ENCODE peak calls at places on chromosome X, in six cellular contexts. A is T-helper 2 cell, Y is PC-9, S is HFF-Myc, W is uterus, X is IMR-90. C is an unnamed sample.

GRCh38 chrX:23964177-23964576 is 56.4 kb downstream of the CXorf58 start:
- DNase-seq in A (no peak), Y (no peak), S (no peak), W (no peak), X (no peak), C (no peak)

GRCh38 chrX:10628906-10629305 is 8.5 kb upstream of the MID1 start:
- DNase-seq in A (no peak), Y (peak), S (no peak), W (no peak), X (no peak), C (no peak)

GRCh38 chrX:20320461-20321159 is 53.9 kb upstream of the RPS6KA3 start:
- DNase-seq in A (no peak), Y (no peak), S (no peak), W (no peak), X (no peak), C (no peak)

GRCh38 chrX:119398587-119398973 is 556 bp upstream of the SLC25A43 start:
- DNase-seq in A (no peak), Y (no peak), S (no peak), W (no peak), X (no peak), C (no peak)

GRCh38 chrX:78614264-78614663 is 44.9 kb downstream of the RTL3 start:
- DNase-seq in A (no peak), Y (no peak), S (no peak), W (no peak), X (no peak), C (no peak)

GRCh38 chrX:41984628-41985027 is 61.3 kb upstream of the CASK start:
- DNase-seq in A (no peak), Y (no peak), S (no peak), W (no peak), X (no peak), C (peak)

GRCh38 chrX:46965125-46965758 is 53.0 kb downstream of the JADE3 start:
- DNase-seq in A (no peak), Y (no peak), S (no peak), W (no peak), X (peak), C (no peak)

GRCh38 chrX:109859673-109860072 is 126.6 kb upstream of the ACSL4 start:
- DNase-seq in A (no peak), Y (no peak), S (no peak), W (no peak), X (no peak), C (no peak)

GRCh38 chrX:21959362-21960051 is 19.0 kb downstream of the SMS start:
- DNase-seq in A (no peak), Y (no peak), S (no peak), W (no peak), X (no peak), C (no peak)

GRCh38 chrX:155997436-155997835 is at the start of gene IL9R:
- DNase-seq in A (peak), Y (no peak), S (no peak), W (no peak), X (no peak), C (peak)